ENCODE peak calls at places on chromosomes 6 and 20, in eight cellular contexts. One of them, this sample, is unnamed.

GRCh38 chr6:159151266-159151855 is 17.8 kb upstream of the FNDC1 start:
- DNase-seq in SK-N-SH: peak; percentile 60
- DNase-seq in hepatocyte: peak; percentile 70
- DNase-seq in AG04450: peak; percentile 21
- DNase-seq in ascending aorta: no peak
- DNase-seq in cardiac muscle cell: peak; percentile 76
- DNase-seq in aorta: peak; percentile 71
- DNase-seq in fibroblast of lung: peak; percentile 39
- DNase-seq in this sample: peak; percentile 22

GRCh38 chr6:70108230-70108629 is 194.7 kb downstream of the COL9A1 start:
- DNase-seq in cardiac muscle cell: peak; percentile 56
- DNase-seq in SK-N-SH: peak; percentile 28
- DNase-seq in hepatocyte: peak; percentile 49
- DNase-seq in fibroblast of lung: peak; percentile 17
- DNase-seq in ascending aorta: no peak
- DNase-seq in AG04450: no peak
- DNase-seq in aorta: no peak
- DNase-seq in this sample: no peak

GRCh38 chr6:22956029-22956715 is 386.8 kb downstream of the HDGFL1 start:
- DNase-seq in SK-N-SH: no peak
- DNase-seq in ascending aorta: no peak
- DNase-seq in AG04450: no peak
- DNase-seq in fibroblast of lung: no peak
- DNase-seq in hepatocyte: peak; percentile 24
- DNase-seq in aorta: no peak
- DNase-seq in cardiac muscle cell: no peak
- DNase-seq in this sample: no peak

GRCh38 chr6:139336488-139336887 is 38.0 kb downstream of the CITED2 start:
- DNase-seq in aorta: peak; percentile 77
- DNase-seq in cardiac muscle cell: peak; percentile 74
- DNase-seq in ascending aorta: no peak
- DNase-seq in hepatocyte: no peak
- DNase-seq in SK-N-SH: no peak
- DNase-seq in fibroblast of lung: peak; percentile 58
- DNase-seq in AG04450: no peak
- DNase-seq in this sample: no peak

GRCh38 chr20:62202083-62202395 is 18.0 kb downstream of the HRH3 start:
- DNase-seq in cardiac muscle cell: no peak
- DNase-seq in aorta: peak; percentile 11
- DNase-seq in AG04450: no peak
- DNase-seq in fibroblast of lung: no peak
- DNase-seq in SK-N-SH: no peak
- DNase-seq in hepatocyte: no peak
- DNase-seq in ascending aorta: no peak
- DNase-seq in this sample: no peak

GRCh38 chr6:139473239-139473701 is 98.8 kb upstream of the CITED2 start:
- DNase-seq in fibroblast of lung: peak; percentile 56
- DNase-seq in aorta: no peak
- DNase-seq in AG04450: no peak
- DNase-seq in ascending aorta: no peak
- DNase-seq in cardiac muscle cell: no peak
- DNase-seq in SK-N-SH: no peak
- DNase-seq in hepatocyte: no peak
- DNase-seq in this sample: no peak

GRCh38 chr6:50965495-50965894 is 146.8 kb downstream of the TFAP2B start:
- DNase-seq in ascending aorta: no peak
- DNase-seq in fibroblast of lung: no peak
- DNase-seq in aorta: no peak
- DNase-seq in SK-N-SH: no peak
- DNase-seq in AG04450: no peak
- DNase-seq in hepatocyte: no peak
- DNase-seq in cardiac muscle cell: no peak
- DNase-seq in this sample: no peak

GRCh38 chr20:49644980-49645565 is 68.6 kb downstream of the B4GALT5 start:
- DNase-seq in SK-N-SH: no peak
- DNase-seq in hepatocyte: no peak
- DNase-seq in fibroblast of lung: no peak
- DNase-seq in aorta: no peak
- DNase-seq in cardiac muscle cell: no peak
- DNase-seq in AG04450: no peak
- DNase-seq in ascending aorta: no peak
- DNase-seq in this sample: no peak

DNA sequence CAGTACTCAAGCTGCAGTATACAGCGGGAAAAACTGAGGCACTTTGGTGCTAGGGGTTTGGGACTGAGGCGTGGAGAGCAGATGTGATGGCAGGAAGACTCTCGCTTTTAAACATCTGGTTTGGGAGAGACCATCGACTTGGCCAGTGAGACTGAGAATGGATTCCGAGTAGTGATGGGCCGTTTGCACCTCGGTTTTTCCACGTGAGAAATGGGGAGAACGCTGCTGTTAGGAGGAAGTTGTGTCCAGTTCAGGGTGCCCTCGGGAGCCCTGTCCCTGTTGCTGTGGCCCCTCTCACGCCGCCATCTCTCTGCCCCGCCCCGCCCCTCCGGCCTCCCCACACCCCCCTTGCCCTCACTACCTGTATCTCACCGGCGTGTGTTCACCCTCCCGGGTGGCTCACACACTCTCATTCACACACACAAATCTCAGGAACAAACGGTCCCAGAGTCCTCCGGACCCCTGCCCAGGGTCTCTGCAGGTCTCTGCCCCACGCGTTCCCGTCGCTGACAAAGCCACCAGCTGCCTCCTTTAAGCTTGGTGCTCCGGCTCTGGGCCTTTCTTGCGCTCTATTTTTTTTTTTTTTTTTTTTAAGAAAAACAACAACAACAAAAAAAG is 2.7 kb downstream of the SOX12 start:
- DNase-seq in fibroblast of lung: no peak
- DNase-seq in hepatocyte: peak; percentile 9
- DNase-seq in aorta: no peak
- DNase-seq in ascending aorta: no peak
- DNase-seq in SK-N-SH: no peak
- DNase-seq in cardiac muscle cell: peak; percentile 23
- DNase-seq in AG04450: no peak
- DNase-seq in this sample: no peak
- H3K27ac ChIP-seq in fibroblast of lung: peak overlapping the region; percentile 66
- H3K27ac ChIP-seq in hepatocyte: peak overlapping the region; percentile 79
- H3K27ac ChIP-seq in aorta: no peak overlapping the region
- H3K27ac ChIP-seq in ascending aorta: peak overlapping the region; percentile 98
- H3K27ac ChIP-seq in SK-N-SH: peak overlapping the region; percentile 54
- H3K27ac ChIP-seq in cardiac muscle cell: peak overlapping the region; percentile 74
- H3K27ac ChIP-seq in AG04450: peak overlapping the region; percentile 57
- H3K27ac ChIP-seq in this sample: no peak overlapping the region

DNA sequence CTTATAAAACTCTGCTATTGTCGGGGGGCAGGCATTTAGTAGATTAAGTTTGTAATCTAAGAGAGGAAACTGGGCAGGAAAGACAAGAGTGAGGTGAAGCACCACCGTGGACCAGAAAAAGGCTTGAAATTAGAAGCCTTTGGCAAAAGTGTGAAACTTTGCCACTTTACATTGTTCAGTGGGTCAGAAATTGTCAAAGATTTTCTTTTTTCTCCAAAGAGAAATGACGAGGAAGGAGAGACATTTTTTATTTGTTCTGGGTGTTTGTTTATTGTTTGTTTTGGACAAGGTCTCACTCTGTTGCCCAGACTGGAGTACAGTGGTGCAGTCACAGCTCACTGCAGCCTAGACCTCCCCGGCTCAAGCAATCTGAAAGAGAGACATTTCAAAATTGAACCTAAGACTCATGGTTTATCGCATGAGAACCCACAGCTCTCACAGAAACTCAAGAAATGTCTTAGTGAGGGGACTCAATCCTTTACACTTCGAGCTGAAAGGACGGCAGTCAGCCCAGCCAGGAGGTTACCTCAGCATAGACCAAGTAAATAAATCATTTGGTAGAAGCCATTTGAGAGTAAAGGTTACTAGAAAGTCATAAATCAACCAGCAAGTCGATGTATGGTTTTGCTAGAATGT is 262.8 kb upstream of the TAB2 start:
- DNase-seq in aorta: no peak
- DNase-seq in cardiac muscle cell: no peak
- DNase-seq in hepatocyte: no peak
- DNase-seq in SK-N-SH: no peak
- DNase-seq in fibroblast of lung: peak; percentile 21
- DNase-seq in ascending aorta: no peak
- DNase-seq in AG04450: no peak
- DNase-seq in this sample: no peak
- H3K4me3 ChIP-seq in aorta: no peak overlapping the region
- H3K4me3 ChIP-seq in cardiac muscle cell: no peak overlapping the region
- H3K4me3 ChIP-seq in hepatocyte: no peak overlapping the region
- H3K4me3 ChIP-seq in SK-N-SH: no peak overlapping the region
- H3K4me3 ChIP-seq in fibroblast of lung: no peak overlapping the region
- H3K4me3 ChIP-seq in ascending aorta: no peak overlapping the region
- H3K4me3 ChIP-seq in AG04450: no peak overlapping the region
- H3K4me3 ChIP-seq in this sample: no peak overlapping the region

DNA sequence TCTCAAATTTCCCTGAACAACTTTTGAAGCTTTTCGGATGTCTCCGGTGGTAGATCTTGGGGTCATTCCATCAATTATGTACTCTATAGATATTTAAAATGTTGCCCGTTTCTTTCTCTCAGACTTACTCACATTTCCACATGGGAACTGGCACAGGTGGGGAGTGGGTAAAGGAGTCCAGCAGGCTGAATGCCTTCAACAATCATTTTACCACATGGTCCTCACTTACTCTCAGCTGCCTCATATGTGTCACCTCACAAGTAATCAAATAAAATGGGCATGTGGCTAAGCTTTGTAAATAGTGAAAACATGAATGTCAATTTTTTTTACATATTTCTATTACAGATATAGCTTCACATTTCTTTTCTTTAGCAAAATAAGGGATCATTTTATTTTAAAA is 677 bp downstream of the HLA-DQA1 start:
- DNase-seq in SK-N-SH: no peak
- DNase-seq in fibroblast of lung: no peak
- DNase-seq in hepatocyte: no peak
- DNase-seq in aorta: no peak
- DNase-seq in cardiac muscle cell: no peak
- DNase-seq in AG04450: no peak
- DNase-seq in ascending aorta: no peak
- DNase-seq in this sample: no peak
- H3K27ac ChIP-seq in SK-N-SH: no peak overlapping the region
- H3K27ac ChIP-seq in fibroblast of lung: no peak overlapping the region
- H3K27ac ChIP-seq in hepatocyte: no peak overlapping the region
- H3K27ac ChIP-seq in aorta: no peak overlapping the region
- H3K27ac ChIP-seq in cardiac muscle cell: no peak overlapping the region
- H3K27ac ChIP-seq in AG04450: no peak overlapping the region
- H3K27ac ChIP-seq in ascending aorta: no peak overlapping the region
- H3K27ac ChIP-seq in this sample: no peak overlapping the region

GRCh38 chr6:113824411-113824810 is 32.7 kb upstream of the MARCKS start:
- DNase-seq in ascending aorta: no peak
- DNase-seq in SK-N-SH: no peak
- DNase-seq in aorta: no peak
- DNase-seq in AG04450: no peak
- DNase-seq in cardiac muscle cell: no peak
- DNase-seq in fibroblast of lung: peak; percentile 65
- DNase-seq in hepatocyte: no peak
- DNase-seq in this sample: no peak
- H3K4me3 ChIP-seq in ascending aorta: no peak overlapping the region
- H3K4me3 ChIP-seq in SK-N-SH: no peak overlapping the region
- H3K4me3 ChIP-seq in aorta: no peak overlapping the region
- H3K4me3 ChIP-seq in AG04450: no peak overlapping the region
- H3K4me3 ChIP-seq in cardiac muscle cell: no peak overlapping the region
- H3K4me3 ChIP-seq in fibroblast of lung: no peak overlapping the region
- H3K4me3 ChIP-seq in hepatocyte: no peak overlapping the region
- H3K4me3 ChIP-seq in this sample: no peak overlapping the region

DNA sequence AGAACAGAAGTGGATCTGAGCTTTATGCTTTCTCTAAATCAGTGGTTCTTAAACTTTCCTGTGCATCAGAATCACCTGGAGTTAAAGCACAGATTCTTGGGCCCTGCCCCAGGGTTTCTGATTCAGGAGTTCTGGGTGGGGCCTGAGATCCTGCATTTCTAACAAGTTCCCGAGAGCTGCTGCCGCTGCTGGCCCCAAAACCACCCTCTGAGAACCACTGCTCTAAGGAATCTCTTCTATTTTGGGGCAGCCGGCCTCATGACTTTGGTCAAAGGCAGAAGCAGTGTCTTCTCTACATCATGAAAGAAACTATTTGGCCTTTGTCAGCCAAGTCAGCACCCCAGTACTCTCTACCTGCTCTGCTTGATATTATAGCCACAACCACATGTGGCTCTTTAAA is 42.1 kb upstream of the RIN2 start:
- DNase-seq in aorta: no peak
- DNase-seq in hepatocyte: no peak
- DNase-seq in AG04450: no peak
- DNase-seq in cardiac muscle cell: no peak
- DNase-seq in fibroblast of lung: no peak
- DNase-seq in SK-N-SH: no peak
- DNase-seq in ascending aorta: no peak
- DNase-seq in this sample: no peak
- H3K27ac ChIP-seq in aorta: no peak overlapping the region
- H3K27ac ChIP-seq in hepatocyte: no peak overlapping the region
- H3K27ac ChIP-seq in AG04450: no peak overlapping the region
- H3K27ac ChIP-seq in cardiac muscle cell: no peak overlapping the region
- H3K27ac ChIP-seq in fibroblast of lung: no peak overlapping the region
- H3K27ac ChIP-seq in SK-N-SH: no peak overlapping the region
- H3K27ac ChIP-seq in ascending aorta: no peak overlapping the region
- H3K27ac ChIP-seq in this sample: no peak overlapping the region